ENCODE peak calls at places on chromosomes 1 and 21, in six cellular contexts. R is H1, T is neuronal stem cell, M is mesenchymal stem cell, C is H9, Q is trophoblast cell. S is an unnamed sample.

GRCh38 chr1:161768986-161769672 is 3.0 kb downstream of the ATF6 start:
- DNase-seq in R (no peak), T (no peak), M (no peak), C (no peak), Q (no peak), S (no peak)

GRCh38 chr21:39640754-39641153 is 28.0 kb downstream of the B3GALT5 start:
- DNase-seq in R (no peak), T (no peak), M (no peak), C (peak), Q (no peak), S (no peak)

GRCh38 chr1:184237588-184237987 is 149.2 kb upstream of the C1orf21 start:
- DNase-seq in R (no peak), T (no peak), M (no peak), C (no peak), Q (peak), S (no peak)

GRCh38 chr1:227944931-227945890 is 2.5 kb downstream of the WNT9A start:
- DNase-seq in R (no peak), T (no peak), M (no peak), C (peak), Q (no peak), S (no peak)

GRCh38 chr1:98331232-98331631 is 330.3 kb upstream of the SNX7 start:
- DNase-seq in R (no peak), T (no peak), M (no peak), C (no peak), Q (no peak), S (peak)

GRCh38 chr1:238582816-238583215 is 692.1 kb upstream of the ZP4 start:
- DNase-seq in R (no peak), T (no peak), M (no peak), C (no peak), Q (no peak), S (no peak)

GRCh38 chr1:31409946-31410858 is 2.8 kb upstream of the SERINC2 start:
- DNase-seq in R (no peak), T (no peak), M (no peak), C (no peak), Q (no peak), S (peak)

GRCh38 chr1:39348278-39348677 is 143.2 kb upstream of the BMP8A start:
- DNase-seq in R (no peak), T (no peak), M (no peak), C (no peak), Q (no peak), S (no peak)

GRCh38 chr1:31788138-31788824 is 24.1 kb upstream of the ADGRB2 start:
- DNase-seq in R (peak), T (peak), M (peak), C (peak), Q (peak), S (peak)

GRCh38 chr1:8739377-8739776 is 78.1 kb downstream of the RERE start:
- DNase-seq in R (no peak), T (no peak), M (peak), C (no peak), Q (peak), S (no peak)

GRCh38 chr1:67004176-67004575 is 49.8 kb downstream of the SLC35D1 start:
- DNase-seq in R (no peak), T (no peak), M (no peak), C (no peak), Q (no peak), S (peak)

GRCh38 chr1:27144920-27145661 is 9.8 kb downstream of the SLC9A1 start:
- DNase-seq in R (no peak), T (no peak), M (peak), C (no peak), Q (no peak), S (peak)

GRCh38 chr1:14363707-14364413 is 234.6 kb upstream of the KAZN start:
- DNase-seq in R (no peak), T (no peak), M (no peak), C (no peak), Q (peak), S (no peak)

GRCh38 chr1:195604287-195604686 is 1004.0 kb downstream of the KCNT2 start:
- DNase-seq in R (no peak), T (no peak), M (peak), C (no peak), Q (no peak), S (peak)

GRCh38 chr1:234926574-234927311 is 201.9 kb downstream of the TOMM20 start:
- DNase-seq in R (no peak), T (no peak), M (peak), C (peak), Q (peak), S (no peak)

GRCh38 chr1:191240925-191241324 is 763.3 kb upstream of the BRINP3 start:
- DNase-seq in R (no peak), T (no peak), M (no peak), C (no peak), Q (no peak), S (peak)

GRCh38 chr1:29709711-29710169 is 473.4 kb downstream of the PTPRU start:
- DNase-seq in R (no peak), T (no peak), M (peak), C (no peak), Q (no peak), S (peak)

GRCh38 chr1:94061513-94062443 is 59.2 kb downstream of the ABCA4 start:
- DNase-seq in R (peak), T (peak), M (peak), C (peak), Q (peak), S (peak)

GRCh38 chr21:17834639-17835354 is 15.6 kb upstream of the C21orf91 start:
- DNase-seq in R (no peak), T (no peak), M (no peak), C (no peak), Q (no peak), S (no peak)

GRCh38 chr1:89378001-89378400 is 14.1 kb downstream of the GBP6 start:
- DNase-seq in R (no peak), T (no peak), M (no peak), C (no peak), Q (no peak), S (no peak)

GRCh38 chr1:234408757-234409156 is 35.5 kb downstream of the COA6 start:
- DNase-seq in R (no peak), T (no peak), M (no peak), C (no peak), Q (no peak), S (no peak)

GRCh38 chr1:222375656-222376055 is 172.2 kb downstream of the HHIPL2 start:
- DNase-seq in R (no peak), T (no peak), M (no peak), C (no peak), Q (no peak), S (peak)

GRCh38 chr21:31656199-31657095 is 3.0 kb upstream of the SOD1 start:
- DNase-seq in R (no peak), T (no peak), M (no peak), C (no peak), Q (peak), S (peak)

GRCh38 chr1:169529068-169529642 is 43.4 kb upstream of the SLC19A2 start:
- DNase-seq in R (peak), T (peak), M (no peak), C (peak), Q (peak), S (no peak)

GRCh38 chr1:147624529-147624928 is 45.8 kb downstream of the ACP6 start:
- DNase-seq in R (no peak), T (no peak), M (no peak), C (no peak), Q (no peak), S (no peak)

GRCh38 chr1:147625274-147625986 is 44.9 kb downstream of the ACP6 start:
- DNase-seq in R (no peak), T (no peak), M (no peak), C (no peak), Q (no peak), S (no peak)

GRCh38 chr1:147622731-147623130 is 47.6 kb downstream of the ACP6 start:
- DNase-seq in R (no peak), T (no peak), M (peak), C (no peak), Q (no peak), S (peak)

GRCh38 chr1:147626304-147626703 is 44.0 kb downstream of the ACP6 start:
- DNase-seq in R (no peak), T (no peak), M (no peak), C (no peak), Q (no peak), S (no peak)

DNA sequence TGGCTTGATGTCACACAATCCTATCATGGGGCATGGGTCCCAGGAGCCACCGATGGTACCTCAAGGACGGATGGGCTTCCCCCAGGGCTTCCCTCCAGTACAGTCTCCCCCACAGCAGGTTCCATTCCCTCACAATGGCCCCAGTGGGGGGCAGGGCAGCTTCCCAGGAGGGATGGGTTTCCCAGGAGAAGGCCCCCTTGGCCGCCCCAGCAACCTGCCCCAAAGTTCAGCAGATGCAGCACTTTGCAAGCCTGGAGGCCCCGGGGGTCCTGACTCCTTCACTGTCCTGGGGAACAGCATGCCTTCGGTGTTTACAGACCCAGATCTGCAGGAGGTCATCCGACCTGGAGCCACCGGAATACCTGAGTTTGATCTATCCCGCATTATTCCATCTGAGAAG is 46.3 kb downstream of the ACP6 start:
- DNase-seq in R (no peak), T (no peak), M (no peak), C (no peak), Q (no peak), S (no peak)
- H3K14ac ChIP-seq in R (no peak), T (no peak), M (no peak), C (no peak), Q (no peak), S (no peak)

GRCh38 chr21:26626187-26626586 is 53.1 kb upstream of the CYYR1 start:
- DNase-seq in R (no peak), T (no peak), M (no peak), C (no peak), Q (no peak), S (no peak)

GRCh38 chr21:26624983-26625519 is 52.0 kb upstream of the CYYR1 start:
- DNase-seq in R (no peak), T (no peak), M (no peak), C (no peak), Q (no peak), S (no peak)
- H3K4me2 ChIP-seq in R (no peak), T (no peak), M (no peak), C (no peak), Q (no peak), S (no peak)

DNA sequence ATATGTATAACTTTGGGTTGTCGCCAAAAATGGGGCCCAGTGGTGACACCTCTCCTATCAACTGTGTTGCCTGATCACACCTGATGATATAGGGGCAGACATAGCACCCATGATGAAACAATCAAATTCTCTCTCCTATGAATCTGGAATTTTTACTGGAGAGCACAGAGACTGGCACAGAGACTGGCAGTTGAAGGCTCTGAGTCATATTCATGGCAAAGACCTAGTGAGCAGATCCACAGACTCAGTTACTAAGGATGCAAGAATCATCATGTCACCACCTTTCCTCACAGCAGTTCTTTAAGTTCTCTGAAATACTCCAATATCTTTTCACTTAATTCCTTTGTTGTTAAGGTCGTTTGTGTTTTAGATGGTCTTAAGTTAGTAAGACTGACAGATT is 60.0 kb downstream of the APCS start:
- DNase-seq in R (no peak), T (no peak), M (no peak), C (no peak), Q (no peak), S (no peak)
- H3K9ac ChIP-seq in R (no peak), T (no peak), M (no peak), C (no peak), Q (no peak), S (no peak)

GRCh38 chr1:16905856-16906702 is 10.3 kb downstream of the RNU1-2 start:
- DNase-seq in R (no peak), T (no peak), M (peak), C (no peak), Q (no peak), S (peak)

GRCh38 chr1:16907870-16908758 is 12.3 kb downstream of the RNU1-2 start:
- DNase-seq in R (no peak), T (no peak), M (no peak), C (no peak), Q (no peak), S (no peak)

GRCh38 chr1:16904560-16905111 is 8.9 kb downstream of the RNU1-2 start:
- DNase-seq in R (peak), T (peak), M (peak), C (peak), Q (peak), S (peak)

GRCh38 chr1:16905112-16905855 is 9.5 kb downstream of the RNU1-2 start:
- DNase-seq in R (peak), T (peak), M (peak), C (peak), Q (peak), S (peak)

DNA sequence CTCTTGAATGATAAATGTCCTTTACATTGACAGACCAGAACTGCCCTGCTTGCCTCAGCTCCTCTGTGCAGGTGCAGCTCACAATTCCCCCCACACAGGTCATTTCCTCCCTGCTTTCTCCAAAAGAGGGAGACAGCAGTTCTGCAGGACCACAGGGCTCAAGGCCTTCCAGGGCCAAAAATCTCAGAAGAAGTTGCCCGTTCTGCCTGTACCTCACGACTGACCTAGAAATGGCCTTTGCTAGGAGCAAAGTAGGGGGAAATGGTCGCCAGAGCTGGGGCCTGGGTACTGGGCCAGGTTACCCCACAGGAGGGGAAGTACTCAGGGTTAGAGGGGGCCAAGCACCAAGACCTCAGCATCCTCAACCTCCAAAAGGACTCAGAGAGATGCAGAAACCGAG is 11.1 kb downstream of the RNU1-2 start:
- DNase-seq in R (no peak), T (no peak), M (no peak), C (no peak), Q (no peak), S (no peak)
- H3K14ac ChIP-seq in R (no peak), T (no peak), M (no peak), C (no peak), Q (no peak), S (no peak)

GRCh38 chr1:182668633-182669032 is 15.8 kb downstream of the RGS8 start:
- DNase-seq in R (no peak), T (no peak), M (no peak), C (no peak), Q (no peak), S (no peak)
- H3K4me2 ChIP-seq in R (no peak), T (no peak), M (no peak), C (no peak), Q (no peak), S (no peak)

DNA sequence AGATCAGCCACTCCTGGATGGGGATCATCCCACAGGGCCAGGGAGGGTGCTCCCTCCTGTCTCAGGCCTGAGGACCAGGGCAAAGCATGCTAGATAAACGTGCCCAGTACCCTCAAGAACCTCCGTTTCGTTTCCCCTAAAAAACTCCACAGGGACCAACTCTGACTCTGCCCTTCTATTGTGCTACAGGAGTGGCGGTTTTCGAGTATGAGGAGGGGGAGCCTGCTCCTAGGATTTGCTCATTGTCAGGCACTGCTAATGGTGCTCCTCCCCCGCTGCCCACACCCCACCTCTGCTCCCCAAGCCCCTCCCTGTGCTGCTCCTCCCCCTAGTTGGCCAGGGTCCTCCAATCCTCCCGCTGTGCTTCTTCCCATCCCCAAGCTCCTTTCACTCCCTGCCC is 32.0 kb downstream of the PGBD5 start:
- DNase-seq in R (no peak), T (no peak), M (no peak), C (peak), Q (no peak), S (no peak)
- H3K9ac ChIP-seq in R (no peak), T (no peak), M (no peak), C (no peak), Q (no peak), S (no peak)

GRCh38 chr1:167056529-167057296 is 33.5 kb downstream of the GPA33 start:
- DNase-seq in R (no peak), T (no peak), M (peak), C (peak), Q (no peak), S (no peak)
- H3K14ac ChIP-seq in R (no peak), T (peak), M (no peak), C (no peak), Q (no peak), S (no peak)

GRCh38 chr1:241615043-241615974 is 24.9 kb downstream of the CHML start:
- DNase-seq in R (no peak), T (no peak), M (no peak), C (no peak), Q (peak), S (no peak)
- H3K4me2 ChIP-seq in R (no peak), T (no peak), M (no peak), C (no peak), Q (no peak), S (no peak)